ENCODE peak calls at places on chromosomes 3 and 15, in ten cellular contexts. One of them, this sample, is unnamed.

GRCh38 chr3:70358978-70359580 is 46.6 kb upstream of the MDFIC2 start:
- DNase-seq in cardiac muscle cell: peak
- DNase-seq in ovary: no peak
- DNase-seq in tibial nerve: peak
- DNase-seq in OCI-LY7: peak
- DNase-seq in body of pancreas: peak
- DNase-seq in PC-9: no peak
- DNase-seq in A549: peak
- DNase-seq in neuronal stem cell: peak
- DNase-seq in sigmoid colon: no peak
- DNase-seq in this sample: no peak

GRCh38 chr15:64180235-64180824 is 17.5 kb upstream of the PPIB start:
- DNase-seq in cardiac muscle cell: peak
- DNase-seq in ovary: no peak
- DNase-seq in tibial nerve: no peak
- DNase-seq in OCI-LY7: no peak
- DNase-seq in body of pancreas: no peak
- DNase-seq in PC-9: no peak
- DNase-seq in A549: no peak
- DNase-seq in neuronal stem cell: no peak
- DNase-seq in sigmoid colon: no peak
- DNase-seq in this sample: no peak

GRCh38 chr3:136960838-136961836 is 3.4 kb downstream of the IL20RB start:
- DNase-seq in cardiac muscle cell: no peak
- DNase-seq in ovary: no peak
- DNase-seq in tibial nerve: no peak
- DNase-seq in OCI-LY7: no peak
- DNase-seq in body of pancreas: no peak
- DNase-seq in PC-9: peak
- DNase-seq in A549: peak
- DNase-seq in neuronal stem cell: no peak
- DNase-seq in sigmoid colon: no peak
- DNase-seq in this sample: peak

GRCh38 chr15:88375234-88375926 is 91.8 kb downstream of the MRPL46 start:
- DNase-seq in cardiac muscle cell: no peak
- DNase-seq in ovary: no peak
- DNase-seq in tibial nerve: no peak
- DNase-seq in OCI-LY7: no peak
- DNase-seq in body of pancreas: no peak
- DNase-seq in PC-9: no peak
- DNase-seq in A549: peak
- DNase-seq in neuronal stem cell: peak
- DNase-seq in sigmoid colon: no peak
- DNase-seq in this sample: no peak

GRCh38 chr3:132593950-132594328 is 3.1 kb upstream of the ACKR4 start:
- DNase-seq in cardiac muscle cell: no peak
- DNase-seq in ovary: no peak
- DNase-seq in tibial nerve: no peak
- DNase-seq in OCI-LY7: no peak
- DNase-seq in body of pancreas: no peak
- DNase-seq in PC-9: no peak
- DNase-seq in A549: no peak
- DNase-seq in neuronal stem cell: no peak
- DNase-seq in sigmoid colon: no peak
- DNase-seq in this sample: no peak

GRCh38 chr15:50257924-50258323 is 7.6 kb downstream of the HDC start:
- DNase-seq in cardiac muscle cell: no peak
- DNase-seq in ovary: no peak
- DNase-seq in tibial nerve: no peak
- DNase-seq in OCI-LY7: no peak
- DNase-seq in body of pancreas: no peak
- DNase-seq in PC-9: peak
- DNase-seq in A549: no peak
- DNase-seq in neuronal stem cell: no peak
- DNase-seq in sigmoid colon: no peak
- DNase-seq in this sample: no peak

GRCh38 chr3:69205385-69205784 is 83.0 kb upstream of the LMOD3 start:
- DNase-seq in cardiac muscle cell: no peak
- DNase-seq in ovary: no peak
- DNase-seq in tibial nerve: no peak
- DNase-seq in OCI-LY7: no peak
- DNase-seq in body of pancreas: no peak
- DNase-seq in PC-9: no peak
- DNase-seq in A549: no peak
- DNase-seq in neuronal stem cell: no peak
- DNase-seq in sigmoid colon: no peak
- DNase-seq in this sample: no peak

GRCh38 chr3:182118081-182118480 is 406.4 kb downstream of the SOX2 start:
- DNase-seq in cardiac muscle cell: no peak
- DNase-seq in ovary: no peak
- DNase-seq in tibial nerve: no peak
- DNase-seq in OCI-LY7: no peak
- DNase-seq in body of pancreas: no peak
- DNase-seq in PC-9: peak
- DNase-seq in A549: no peak
- DNase-seq in neuronal stem cell: no peak
- DNase-seq in sigmoid colon: no peak
- DNase-seq in this sample: no peak

GRCh38 chr3:28467414-28467813 is 118.8 kb upstream of the AZI2 start:
- DNase-seq in cardiac muscle cell: no peak
- DNase-seq in ovary: no peak
- DNase-seq in tibial nerve: no peak
- DNase-seq in OCI-LY7: no peak
- DNase-seq in body of pancreas: no peak
- DNase-seq in PC-9: no peak
- DNase-seq in A549: no peak
- DNase-seq in neuronal stem cell: no peak
- DNase-seq in sigmoid colon: no peak
- DNase-seq in this sample: no peak

GRCh38 chr3:114333923-114334240 is 40.1 kb downstream of the TIGIT start:
- DNase-seq in cardiac muscle cell: no peak
- DNase-seq in ovary: no peak
- DNase-seq in tibial nerve: no peak
- DNase-seq in OCI-LY7: no peak
- DNase-seq in body of pancreas: no peak
- DNase-seq in PC-9: no peak
- DNase-seq in A549: no peak
- DNase-seq in neuronal stem cell: no peak
- DNase-seq in sigmoid colon: no peak
- DNase-seq in this sample: no peak
- H3K27ac ChIP-seq in cardiac muscle cell: no peak
- H3K27ac ChIP-seq in ovary: no peak
- H3K27ac ChIP-seq in tibial nerve: no peak
- H3K27ac ChIP-seq in OCI-LY7: no peak
- H3K27ac ChIP-seq in body of pancreas: no peak
- H3K27ac ChIP-seq in PC-9: no peak
- H3K27ac ChIP-seq in A549: no peak
- H3K27ac ChIP-seq in neuronal stem cell: no peak
- H3K27ac ChIP-seq in sigmoid colon: no peak
- H3K27ac ChIP-seq in this sample: no peak

GRCh38 chr3:14127106-14127505 is 2.3 kb downstream of the TMEM43 start:
- DNase-seq in cardiac muscle cell: no peak
- DNase-seq in ovary: no peak
- DNase-seq in tibial nerve: no peak
- DNase-seq in OCI-LY7: no peak
- DNase-seq in body of pancreas: no peak
- DNase-seq in PC-9: no peak
- DNase-seq in A549: no peak
- DNase-seq in neuronal stem cell: no peak
- DNase-seq in sigmoid colon: no peak
- DNase-seq in this sample: no peak
- H3K27ac ChIP-seq in cardiac muscle cell: no peak
- H3K27ac ChIP-seq in ovary: no peak
- H3K27ac ChIP-seq in tibial nerve: no peak
- H3K27ac ChIP-seq in OCI-LY7: no peak
- H3K27ac ChIP-seq in body of pancreas: no peak
- H3K27ac ChIP-seq in PC-9: no peak
- H3K27ac ChIP-seq in A549: no peak
- H3K27ac ChIP-seq in neuronal stem cell: no peak
- H3K27ac ChIP-seq in sigmoid colon: peak
- H3K27ac ChIP-seq in this sample: peak

GRCh38 chr15:40389824-40390595 is 7.5 kb downstream of the KNSTRN start:
- DNase-seq in cardiac muscle cell: no peak
- DNase-seq in ovary: no peak
- DNase-seq in tibial nerve: no peak
- DNase-seq in OCI-LY7: no peak
- DNase-seq in body of pancreas: no peak
- DNase-seq in PC-9: no peak
- DNase-seq in A549: no peak
- DNase-seq in neuronal stem cell: no peak
- DNase-seq in sigmoid colon: no peak
- DNase-seq in this sample: no peak
- H3K27ac ChIP-seq in cardiac muscle cell: no peak
- H3K27ac ChIP-seq in ovary: no peak
- H3K27ac ChIP-seq in tibial nerve: no peak
- H3K27ac ChIP-seq in OCI-LY7: no peak
- H3K27ac ChIP-seq in body of pancreas: peak
- H3K27ac ChIP-seq in PC-9: no peak
- H3K27ac ChIP-seq in A549: no peak
- H3K27ac ChIP-seq in neuronal stem cell: no peak
- H3K27ac ChIP-seq in sigmoid colon: no peak
- H3K27ac ChIP-seq in this sample: no peak

GRCh38 chr3:128906804-128907525 is 27.5 kb downstream of the ACAD9 start:
- DNase-seq in cardiac muscle cell: no peak
- DNase-seq in ovary: no peak
- DNase-seq in tibial nerve: no peak
- DNase-seq in OCI-LY7: no peak
- DNase-seq in body of pancreas: no peak
- DNase-seq in PC-9: no peak
- DNase-seq in A549: no peak
- DNase-seq in neuronal stem cell: no peak
- DNase-seq in sigmoid colon: no peak
- DNase-seq in this sample: no peak

GRCh38 chr3:128906031-128906803 is 26.8 kb downstream of the ACAD9 start:
- DNase-seq in cardiac muscle cell: no peak
- DNase-seq in ovary: no peak
- DNase-seq in tibial nerve: no peak
- DNase-seq in OCI-LY7: no peak
- DNase-seq in body of pancreas: no peak
- DNase-seq in PC-9: no peak
- DNase-seq in A549: no peak
- DNase-seq in neuronal stem cell: no peak
- DNase-seq in sigmoid colon: no peak
- DNase-seq in this sample: no peak

GRCh38 chr3:128903501-128903900 is 24.1 kb downstream of the ACAD9 start:
- DNase-seq in cardiac muscle cell: no peak
- DNase-seq in ovary: no peak
- DNase-seq in tibial nerve: no peak
- DNase-seq in OCI-LY7: no peak
- DNase-seq in body of pancreas: no peak
- DNase-seq in PC-9: no peak
- DNase-seq in A549: no peak
- DNase-seq in neuronal stem cell: no peak
- DNase-seq in sigmoid colon: no peak
- DNase-seq in this sample: no peak

GRCh38 chr3:128907706-128908445 is 28.5 kb downstream of the ACAD9 start:
- DNase-seq in cardiac muscle cell: no peak
- DNase-seq in ovary: no peak
- DNase-seq in tibial nerve: no peak
- DNase-seq in OCI-LY7: no peak
- DNase-seq in body of pancreas: no peak
- DNase-seq in PC-9: no peak
- DNase-seq in A549: no peak
- DNase-seq in neuronal stem cell: no peak
- DNase-seq in sigmoid colon: no peak
- DNase-seq in this sample: no peak

GRCh38 chr3:128902426-128902825 is 23.0 kb downstream of the ACAD9 start:
- DNase-seq in cardiac muscle cell: no peak
- DNase-seq in ovary: no peak
- DNase-seq in tibial nerve: no peak
- DNase-seq in OCI-LY7: no peak
- DNase-seq in body of pancreas: no peak
- DNase-seq in PC-9: no peak
- DNase-seq in A549: no peak
- DNase-seq in neuronal stem cell: no peak
- DNase-seq in sigmoid colon: no peak
- DNase-seq in this sample: no peak
- H3K27ac ChIP-seq in cardiac muscle cell: no peak
- H3K27ac ChIP-seq in ovary: no peak
- H3K27ac ChIP-seq in tibial nerve: no peak
- H3K27ac ChIP-seq in OCI-LY7: no peak
- H3K27ac ChIP-seq in body of pancreas: no peak
- H3K27ac ChIP-seq in PC-9: no peak
- H3K27ac ChIP-seq in A549: no peak
- H3K27ac ChIP-seq in neuronal stem cell: no peak
- H3K27ac ChIP-seq in sigmoid colon: no peak
- H3K27ac ChIP-seq in this sample: no peak

GRCh38 chr15:71431345-71432336 is 316.4 kb downstream of the THSD4 start:
- DNase-seq in cardiac muscle cell: no peak
- DNase-seq in ovary: no peak
- DNase-seq in tibial nerve: no peak
- DNase-seq in OCI-LY7: no peak
- DNase-seq in body of pancreas: no peak
- DNase-seq in PC-9: no peak
- DNase-seq in A549: no peak
- DNase-seq in neuronal stem cell: no peak
- DNase-seq in sigmoid colon: no peak
- DNase-seq in this sample: no peak
- H3K27ac ChIP-seq in cardiac muscle cell: no peak
- H3K27ac ChIP-seq in ovary: no peak
- H3K27ac ChIP-seq in tibial nerve: no peak
- H3K27ac ChIP-seq in OCI-LY7: no peak
- H3K27ac ChIP-seq in body of pancreas: no peak
- H3K27ac ChIP-seq in PC-9: peak
- H3K27ac ChIP-seq in A549: peak
- H3K27ac ChIP-seq in neuronal stem cell: no peak
- H3K27ac ChIP-seq in sigmoid colon: no peak
- H3K27ac ChIP-seq in this sample: no peak

DNA sequence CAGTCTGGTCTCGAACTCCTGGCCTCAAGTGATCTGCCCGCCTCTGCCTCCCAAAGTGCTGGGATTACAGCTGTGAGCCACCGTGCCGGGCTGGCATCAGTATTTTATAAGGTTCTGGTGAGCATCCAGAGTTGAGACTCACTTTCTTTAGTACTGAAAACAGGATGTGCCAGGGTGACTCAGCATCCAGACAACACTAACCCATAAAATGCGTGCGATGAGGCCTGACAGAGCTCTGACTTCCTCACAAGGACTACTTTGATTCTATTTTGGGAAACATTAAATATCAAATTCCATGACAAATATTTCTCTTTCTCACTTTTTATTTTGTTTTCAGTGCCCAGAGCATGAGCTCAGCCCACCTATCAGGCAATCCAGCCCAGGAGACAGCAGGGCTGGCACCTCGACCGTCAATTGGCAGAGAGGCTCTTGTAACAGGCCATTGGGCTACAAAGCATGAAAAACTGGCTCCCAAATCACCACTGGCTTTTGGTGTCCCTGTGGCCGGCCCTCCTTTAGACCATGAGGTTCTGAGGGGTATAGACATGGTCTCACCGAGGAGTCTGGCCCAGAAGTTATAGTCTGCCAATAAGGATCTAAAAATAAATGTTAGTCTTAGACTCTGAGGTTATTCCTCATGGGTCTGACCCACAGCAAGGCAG is 75.0 kb downstream of the FEM1B start:
- DNase-seq in cardiac muscle cell: no peak
- DNase-seq in ovary: peak
- DNase-seq in tibial nerve: peak
- DNase-seq in OCI-LY7: peak
- DNase-seq in body of pancreas: peak
- DNase-seq in PC-9: peak
- DNase-seq in A549: peak
- DNase-seq in neuronal stem cell: no peak
- DNase-seq in sigmoid colon: peak
- DNase-seq in this sample: peak
- H3K27ac ChIP-seq in cardiac muscle cell: no peak
- H3K27ac ChIP-seq in ovary: peak
- H3K27ac ChIP-seq in tibial nerve: peak
- H3K27ac ChIP-seq in OCI-LY7: no peak
- H3K27ac ChIP-seq in body of pancreas: no peak
- H3K27ac ChIP-seq in PC-9: peak
- H3K27ac ChIP-seq in A549: peak
- H3K27ac ChIP-seq in neuronal stem cell: no peak
- H3K27ac ChIP-seq in sigmoid colon: peak
- H3K27ac ChIP-seq in this sample: peak

This sample was measured in keratinocyte.